ENCODE peak calls at places on chromosomes 12 and 14, in seven cellular contexts. R is adrenal gland, L is K562, D is left ventricle myocardium inferior, P is tibial nerve, Z is left lung, K is AG04449. B is an unnamed sample.

GRCh38 chr12:77924703-77925102 is 94.0 kb downstream of the NAV3 start:
- DNase-seq in R (no peak), L (no peak), D (no peak), P (no peak), Z (no peak), K (peak; percentile 59), B (no peak)

GRCh38 chr12:98821232-98821631 is 176.1 kb downstream of the APAF1 start:
- DNase-seq in R (no peak), L (no peak), D (no peak), P (no peak), Z (no peak), K (no peak), B (no peak)

GRCh38 chr12:124904306-124905098 is 9.9 kb downstream of the UBC start:
- DNase-seq in R (peak; percentile 98), L (peak; percentile 78), D (peak; percentile 83), P (peak; percentile 83), Z (peak; percentile 91), K (no peak), B (peak; percentile 90)

GRCh38 chr12:53474819-53475218 is 22.9 kb downstream of the PCBP2 start:
- DNase-seq in R (no peak), L (no peak), D (no peak), P (no peak), Z (no peak), K (no peak), B (no peak)

GRCh38 chr14:67436006-67436866 is 24.3 kb upstream of the PLEK2 start:
- DNase-seq in R (peak; percentile 67), L (peak; percentile 27), D (no peak), P (no peak), Z (no peak), K (no peak), B (peak; percentile 71)

GRCh38 chr14:92039073-92039719 is 663 bp downstream of the TRIP11 start:
- DNase-seq in R (peak; percentile 61), L (peak; percentile 41), D (no peak), P (no peak), Z (peak; percentile 81), K (no peak), B (peak; percentile 60)

GRCh38 chr12:71045781-71046180 is 112.0 kb downstream of the TSPAN8 start:
- DNase-seq in R (peak; percentile 7), L (no peak), D (no peak), P (no peak), Z (no peak), K (peak; percentile 37), B (no peak)

GRCh38 chr12:124369901-124370378 is 75.0 kb downstream of the RFLNA start:
- DNase-seq in R (peak; percentile 85), L (peak; percentile 29), D (no peak), P (peak; percentile 71), Z (no peak), K (no peak), B (no peak)

GRCh38 chr12:128976120-128976519 is 122.8 kb downstream of the GLT1D1 start:
- DNase-seq in R (no peak), L (peak; percentile 68), D (no peak), P (no peak), Z (no peak), K (no peak), B (peak; percentile 61)

GRCh38 chr12:54016478-54016964 is 7.7 kb downstream of the HOXC8 start:
- DNase-seq in R (peak; percentile 18), L (no peak), D (no peak), P (no peak), Z (peak; percentile 56), K (peak; percentile 86), B (no peak)

GRCh38 chr12:98653866-98654493 is 8.9 kb downstream of the APAF1 start:
- DNase-seq in R (peak; percentile 27), L (peak; percentile 23), D (no peak), P (no peak), Z (no peak), K (no peak), B (no peak)

GRCh38 chr12:54993181-54993835 is 8.7 kb upstream of the TESPA1 start:
- DNase-seq in R (peak; percentile 63), L (peak; percentile 67), D (no peak), P (peak; percentile 24), Z (no peak), K (peak; percentile 4), B (peak; percentile 37)

DNA sequence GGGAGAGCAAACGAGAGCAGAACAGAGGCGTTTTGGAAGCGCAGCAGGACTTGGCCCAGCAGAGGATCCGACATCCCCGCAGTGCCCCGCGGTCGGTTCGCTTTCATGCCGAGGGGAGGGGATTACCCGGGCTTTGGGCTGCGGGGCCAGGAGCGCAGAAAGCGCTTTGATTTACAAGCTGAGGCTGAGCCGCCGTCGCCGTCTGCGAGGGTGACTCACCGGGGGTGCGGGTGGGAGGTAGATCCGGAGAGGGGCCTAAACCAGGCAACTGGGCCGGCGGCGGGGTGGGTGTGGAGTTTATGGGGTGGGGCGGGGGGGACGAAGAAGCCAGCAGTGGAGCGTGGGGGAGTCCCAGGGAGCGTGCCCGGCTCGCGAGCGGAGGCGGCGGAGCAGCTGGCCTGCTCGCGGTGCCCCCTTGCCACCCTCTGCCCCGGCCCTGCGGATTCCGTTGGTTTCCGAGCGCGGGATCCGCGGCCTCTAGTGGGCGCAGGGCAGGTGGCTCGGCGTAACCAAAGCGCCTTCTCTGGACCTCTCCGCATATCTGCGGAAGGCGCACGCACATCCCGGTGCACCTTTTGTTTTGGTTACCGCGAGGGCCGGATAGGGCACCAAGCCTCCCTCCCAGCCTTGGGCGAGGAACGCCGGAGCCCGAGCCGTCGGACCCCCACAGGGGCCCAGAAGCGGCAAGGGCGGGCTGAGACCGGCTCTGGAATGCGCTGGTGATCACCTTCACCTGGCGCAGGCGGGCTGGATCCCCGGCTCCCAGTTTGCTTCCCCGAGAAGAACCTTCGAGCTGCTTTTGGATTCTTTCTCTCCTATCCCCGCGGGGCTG is 2.6 kb downstream of the SIX4 start:
- DNase-seq in R (peak; percentile 46), L (peak; percentile 7), D (no peak), P (no peak), Z (peak; percentile 82), K (no peak), B (peak; percentile 62)
- H3K4me3 ChIP-seq in R (no peak overlapping the region), L (peak overlapping the region; percentile 67), D (peak overlapping the region; percentile 86), P (peak overlapping the region; percentile 58), Z (peak overlapping the region; percentile 55), K (peak overlapping the region; percentile 82), B (peak overlapping the region; percentile 83)

DNA sequence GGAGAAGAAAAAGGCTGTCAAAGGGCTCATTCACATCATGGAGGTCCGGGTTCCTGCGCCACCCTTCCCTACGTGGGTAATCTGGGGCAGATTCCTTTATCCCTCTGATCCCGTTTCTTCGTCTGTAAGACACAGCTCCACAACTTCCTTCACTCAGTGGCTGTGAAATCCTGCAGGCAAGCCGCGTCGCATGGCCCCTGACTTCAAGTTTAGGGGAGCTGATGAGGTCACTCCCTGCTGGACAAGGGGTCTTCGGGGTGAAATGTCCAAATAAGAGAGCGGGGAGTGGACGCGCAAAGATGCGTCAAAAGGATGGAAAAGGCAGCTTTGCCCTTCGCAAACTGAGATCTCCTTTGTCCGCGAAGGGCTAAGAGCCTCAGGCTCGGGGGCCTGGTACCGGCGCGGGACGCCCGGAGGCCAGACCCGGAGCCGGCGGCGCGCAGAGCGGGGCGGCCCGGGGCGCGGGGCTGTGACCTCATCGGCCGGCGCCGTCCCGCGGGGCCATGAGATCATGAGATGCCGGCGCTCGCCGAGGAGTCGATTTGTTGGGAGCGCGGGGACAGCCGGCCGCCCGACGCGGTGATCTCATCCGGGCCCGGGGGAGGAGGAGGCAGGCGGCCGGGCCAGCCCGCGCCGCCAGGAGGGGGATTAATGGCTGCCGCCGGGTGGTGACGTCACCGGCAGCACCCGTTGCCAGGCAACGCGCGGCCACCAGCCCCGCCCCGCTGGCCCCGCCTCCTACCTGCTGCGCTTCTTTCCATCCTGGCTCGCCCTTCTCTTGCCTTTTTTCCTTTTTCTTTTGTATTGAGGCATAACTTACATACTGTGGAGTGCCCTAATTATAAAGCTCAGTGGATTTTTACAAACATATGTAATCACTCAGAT is 62.1 kb downstream of the HRK start:
- DNase-seq in R (peak; percentile 94), L (peak; percentile 99), D (peak; percentile 90), P (peak; percentile 73), Z (peak; percentile 96), K (peak; percentile 46), B (peak; percentile 88)
- TF ChIP-seq CTCF in R (peak; percentile 30), L (no peak), D (peak; percentile 22), P (no peak), Z (no peak), K (no peak), B (peak; percentile 37)

DNA sequence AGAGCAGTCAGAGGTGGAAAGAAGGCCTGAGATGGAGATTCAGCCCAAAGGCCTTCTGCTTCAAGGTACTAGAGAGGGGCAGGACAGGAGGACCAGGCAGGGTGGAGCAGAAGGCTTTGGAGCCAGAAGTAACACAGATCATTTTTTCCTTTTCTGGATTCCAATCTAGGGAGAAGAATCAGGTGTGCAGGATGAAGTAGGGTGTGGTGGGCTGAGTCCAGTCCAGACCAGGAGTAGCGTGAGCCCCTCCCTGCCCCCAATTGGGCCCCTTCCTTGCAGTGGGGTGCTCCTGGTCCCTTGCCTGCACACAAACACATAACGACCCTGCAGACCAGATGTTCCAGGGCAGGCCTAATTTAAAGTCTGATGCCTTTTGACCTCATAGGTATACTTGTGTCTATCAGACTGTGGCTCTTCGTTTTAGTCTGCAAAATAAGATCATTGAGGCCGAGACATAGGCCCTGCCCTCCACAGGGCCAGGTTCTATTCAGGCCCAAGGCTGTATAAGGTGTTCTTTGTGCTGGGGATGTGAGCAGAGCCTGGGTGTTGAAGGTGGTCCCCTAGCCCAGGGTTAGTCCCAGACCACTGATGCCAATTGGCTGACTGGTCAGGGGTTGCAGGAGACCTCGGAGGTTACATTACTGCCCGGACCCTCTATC is 1.0 kb upstream of the NYNRIN start:
- DNase-seq in R (no peak), L (no peak), D (no peak), P (no peak), Z (no peak), K (no peak), B (no peak)
- H3K4me3 ChIP-seq in R (no peak overlapping the region), L (no peak overlapping the region), D (peak overlapping the region; percentile 75), P (no peak overlapping the region), Z (no peak overlapping the region), K (peak overlapping the region; percentile 69), B (no peak overlapping the region)

DNA sequence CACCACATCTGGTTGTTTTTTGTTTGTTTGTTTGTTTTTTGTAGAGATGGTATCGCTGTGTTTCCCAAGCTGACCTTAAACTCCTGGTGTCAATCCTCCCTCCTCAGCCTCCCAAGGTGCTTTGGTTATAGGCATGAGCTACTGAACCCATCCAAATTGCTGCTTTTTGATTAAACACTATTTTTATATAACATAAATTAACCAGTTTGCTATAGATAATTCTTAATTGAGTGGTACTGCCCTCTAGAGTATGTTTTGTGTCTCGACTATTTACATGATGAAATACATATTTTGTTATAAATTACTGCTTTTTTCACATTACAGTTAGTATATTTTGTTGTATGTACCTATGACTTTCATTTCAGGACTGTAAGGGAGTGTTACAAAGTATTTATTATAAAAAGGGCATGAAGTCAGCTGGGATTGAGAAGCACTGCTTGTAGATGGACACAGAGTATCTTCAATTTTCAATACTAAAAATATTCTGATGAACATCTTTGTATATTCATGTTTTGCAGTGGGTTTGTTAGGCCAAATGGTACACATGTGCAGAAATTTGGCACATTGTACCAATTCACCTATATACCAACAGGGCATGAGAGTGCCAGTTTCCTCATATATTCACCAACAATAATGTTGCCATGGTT is 14.9 kb upstream of the SCAF11 start:
- DNase-seq in R (no peak), L (no peak), D (no peak), P (no peak), Z (no peak), K (no peak), B (no peak)
- TF ChIP-seq CTCF in R (peak; percentile 30), L (peak; percentile 45), D (peak; percentile 59), P (peak; percentile 24), Z (peak; percentile 22), K (no peak), B (no peak)

GRCh38 chr14:75979071-75979571 is 2.7 kb downstream of the TGFB3 start:
- DNase-seq in R (peak; percentile 39), L (peak; percentile 23), D (no peak), P (no peak), Z (peak; percentile 60), K (no peak), B (no peak)
- H3K4me3 ChIP-seq in R (no peak overlapping the region), L (no peak overlapping the region), D (peak overlapping the region; percentile 87), P (no peak overlapping the region), Z (peak overlapping the region; percentile 65), K (peak overlapping the region; percentile 1), B (no peak overlapping the region)

GRCh38 chr14:39726563-39726962 is 294.3 kb upstream of the FBXO33 start:
- DNase-seq in R (no peak), L (no peak), D (no peak), P (no peak), Z (no peak), K (no peak), B (no peak)
- TF ChIP-seq CTCF in R (no peak), L (no peak), D (no peak), P (no peak), Z (no peak), K (no peak), B (no peak)

B was measured in thyroid gland.